ENCODE peak calls at places on chromosomes 6 and 20, in five cellular contexts. One of them, this sample, is unnamed.

GRCh38 chr20:5395932-5396727 is 79.4 kb upstream of the PROKR2 start:
- DNase-seq in astrocyte of the spinal cord: peak; percentile 3
- DNase-seq in HL-60: no peak
- DNase-seq in AG10803: no peak
- DNase-seq in mammary epithelial cell: no peak
- DNase-seq in this sample: peak; percentile 19

GRCh38 chr6:33081098-33081824 is 5.5 kb downstream of the HLA-DPB1 start:
- DNase-seq in astrocyte of the spinal cord: no peak
- DNase-seq in HL-60: no peak
- DNase-seq in AG10803: no peak
- DNase-seq in mammary epithelial cell: no peak
- DNase-seq in this sample: no peak

GRCh38 chr6:98657764-98658163 is 176.6 kb upstream of the POU3F2 start:
- DNase-seq in astrocyte of the spinal cord: peak; percentile 70
- DNase-seq in HL-60: peak; percentile 11
- DNase-seq in AG10803: peak; percentile 11
- DNase-seq in mammary epithelial cell: peak; percentile 32
- DNase-seq in this sample: peak; percentile 69

GRCh38 chr6:148888853-148889252 is 142.0 kb downstream of the UST start:
- DNase-seq in astrocyte of the spinal cord: peak; percentile 69
- DNase-seq in HL-60: no peak
- DNase-seq in AG10803: peak; percentile 49
- DNase-seq in mammary epithelial cell: no peak
- DNase-seq in this sample: peak; percentile 86

GRCh38 chr6:44650495-44650894 is 263.0 kb downstream of the CDC5L start:
- DNase-seq in astrocyte of the spinal cord: no peak
- DNase-seq in HL-60: peak; percentile 66
- DNase-seq in AG10803: no peak
- DNase-seq in mammary epithelial cell: no peak
- DNase-seq in this sample: no peak

GRCh38 chr6:133646021-133646682 is 242.8 kb upstream of the TCF21 start:
- DNase-seq in astrocyte of the spinal cord: peak; percentile 63
- DNase-seq in HL-60: no peak
- DNase-seq in AG10803: peak; percentile 95
- DNase-seq in mammary epithelial cell: peak; percentile 46
- DNase-seq in this sample: peak; percentile 49

GRCh38 chr6:136324981-136325380 is 35.3 kb upstream of the BCLAF1 start:
- DNase-seq in astrocyte of the spinal cord: no peak
- DNase-seq in HL-60: no peak
- DNase-seq in AG10803: no peak
- DNase-seq in mammary epithelial cell: no peak
- DNase-seq in this sample: no peak

GRCh38 chr20:36085686-36086267 is 68.8 kb upstream of the EPB41L1 start:
- DNase-seq in astrocyte of the spinal cord: peak; percentile 61
- DNase-seq in HL-60: no peak
- DNase-seq in AG10803: peak; percentile 53
- DNase-seq in mammary epithelial cell: peak; percentile 92
- DNase-seq in this sample: no peak

GRCh38 chr6:106163446-106163965 is 77.4 kb downstream of the PRDM1 start:
- DNase-seq in astrocyte of the spinal cord: peak; percentile 91
- DNase-seq in HL-60: peak; percentile 63
- DNase-seq in AG10803: peak; percentile 76
- DNase-seq in mammary epithelial cell: no peak
- DNase-seq in this sample: peak; percentile 50

GRCh38 chr6:137738197-137738596 is 128.9 kb upstream of the TNFAIP3 start:
- DNase-seq in astrocyte of the spinal cord: peak; percentile 92
- DNase-seq in HL-60: peak; percentile 8
- DNase-seq in AG10803: peak; percentile 56
- DNase-seq in mammary epithelial cell: peak; percentile 79
- DNase-seq in this sample: peak; percentile 53

GRCh38 chr20:25864326-25864970 is 167.8 kb upstream of the ZNF337 start:
- DNase-seq in astrocyte of the spinal cord: no peak
- DNase-seq in HL-60: no peak
- DNase-seq in AG10803: no peak
- DNase-seq in mammary epithelial cell: no peak
- DNase-seq in this sample: no peak

GRCh38 chr20:25865715-25866656 is 169.3 kb upstream of the ZNF337 start:
- DNase-seq in astrocyte of the spinal cord: peak; percentile 66
- DNase-seq in HL-60: peak; percentile 46
- DNase-seq in AG10803: peak; percentile 70
- DNase-seq in mammary epithelial cell: peak; percentile 65
- DNase-seq in this sample: peak; percentile 33

GRCh38 chr20:25860531-25861150 is 164.0 kb upstream of the ZNF337 start:
- DNase-seq in astrocyte of the spinal cord: no peak
- DNase-seq in HL-60: no peak
- DNase-seq in AG10803: no peak
- DNase-seq in mammary epithelial cell: no peak
- DNase-seq in this sample: no peak

GRCh38 chr20:25864986-25865714 is 168.5 kb upstream of the ZNF337 start:
- DNase-seq in astrocyte of the spinal cord: no peak
- DNase-seq in HL-60: no peak
- DNase-seq in AG10803: no peak
- DNase-seq in mammary epithelial cell: no peak
- DNase-seq in this sample: no peak

DNA sequence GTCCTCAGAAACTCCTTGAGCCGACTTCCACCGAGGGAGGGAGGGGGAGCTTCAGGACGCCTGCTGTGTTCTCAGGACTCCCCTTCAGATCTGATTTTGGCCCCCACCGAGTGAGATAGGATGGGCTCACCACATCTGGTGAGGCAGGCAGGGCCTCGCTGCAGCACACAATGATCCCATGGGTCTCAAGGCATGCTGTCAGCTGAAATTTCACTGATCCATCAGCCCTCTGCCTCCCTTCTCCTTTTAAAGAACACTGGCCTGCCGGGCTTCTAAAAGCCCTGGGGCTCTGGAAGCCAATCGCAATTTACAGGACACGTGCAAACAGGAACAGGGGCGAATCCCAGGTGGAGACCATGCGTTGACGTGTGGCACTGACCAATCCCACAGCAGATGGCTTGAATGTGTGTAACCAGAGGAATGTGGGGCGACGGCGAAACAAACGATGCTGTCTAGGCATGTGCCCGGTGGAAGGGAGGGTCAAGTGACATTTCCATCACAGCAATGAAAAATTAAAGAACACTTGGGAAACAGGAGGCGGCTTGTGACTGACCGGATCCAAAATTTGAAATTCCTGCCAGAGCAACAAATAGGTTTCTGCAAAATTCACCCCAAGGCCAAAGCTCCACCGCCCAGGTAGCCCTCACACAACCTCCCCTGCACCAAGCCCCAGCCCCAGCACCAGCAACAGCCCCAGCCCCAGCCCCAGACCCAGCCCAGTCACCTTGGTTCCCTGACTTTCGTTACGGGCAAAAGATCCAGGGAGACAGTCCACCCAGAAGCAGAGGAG is 167.1 kb upstream of the ZNF337 start:
- DNase-seq in astrocyte of the spinal cord: no peak
- DNase-seq in HL-60: no peak
- DNase-seq in AG10803: no peak
- DNase-seq in mammary epithelial cell: no peak
- DNase-seq in this sample: no peak
- TF ChIP-seq CTCF in astrocyte of the spinal cord: no peak
- TF ChIP-seq CTCF in HL-60: no peak
- TF ChIP-seq CTCF in AG10803: no peak
- TF ChIP-seq CTCF in mammary epithelial cell: no peak
- TF ChIP-seq CTCF in this sample: no peak

GRCh38 chr6:12289655-12290489 is at the start of gene EDN1:
- DNase-seq in astrocyte of the spinal cord: peak; percentile 87
- DNase-seq in HL-60: no peak
- DNase-seq in AG10803: peak; percentile 78
- DNase-seq in mammary epithelial cell: peak; percentile 84
- DNase-seq in this sample: peak; percentile 56

GRCh38 chr6:12291785-12292604 is 1.8 kb downstream of the EDN1 start:
- DNase-seq in astrocyte of the spinal cord: peak; percentile 47
- DNase-seq in HL-60: no peak
- DNase-seq in AG10803: peak; percentile 53
- DNase-seq in mammary epithelial cell: peak; percentile 44
- DNase-seq in this sample: no peak

GRCh38 chr6:12290490-12290820 is 294 bp downstream of the EDN1 start:
- DNase-seq in astrocyte of the spinal cord: no peak
- DNase-seq in HL-60: no peak
- DNase-seq in AG10803: no peak
- DNase-seq in mammary epithelial cell: no peak
- DNase-seq in this sample: no peak

GRCh38 chr6:12293234-12293930 is 3.2 kb downstream of the EDN1 start:
- DNase-seq in astrocyte of the spinal cord: no peak
- DNase-seq in HL-60: no peak
- DNase-seq in AG10803: peak; percentile 40
- DNase-seq in mammary epithelial cell: no peak
- DNase-seq in this sample: no peak

GRCh38 chr6:12291083-12291784 is 1.1 kb downstream of the EDN1 start:
- DNase-seq in astrocyte of the spinal cord: no peak
- DNase-seq in HL-60: no peak
- DNase-seq in AG10803: no peak
- DNase-seq in mammary epithelial cell: peak; percentile 50
- DNase-seq in this sample: no peak
- H3K4me3 ChIP-seq in astrocyte of the spinal cord: peak overlapping the region; percentile 58
- H3K4me3 ChIP-seq in HL-60: no peak overlapping the region
- H3K4me3 ChIP-seq in AG10803: peak overlapping the region; percentile 74
- H3K4me3 ChIP-seq in mammary epithelial cell: peak overlapping the region; percentile 60
- H3K4me3 ChIP-seq in this sample: peak overlapping the region; percentile 51

DNA sequence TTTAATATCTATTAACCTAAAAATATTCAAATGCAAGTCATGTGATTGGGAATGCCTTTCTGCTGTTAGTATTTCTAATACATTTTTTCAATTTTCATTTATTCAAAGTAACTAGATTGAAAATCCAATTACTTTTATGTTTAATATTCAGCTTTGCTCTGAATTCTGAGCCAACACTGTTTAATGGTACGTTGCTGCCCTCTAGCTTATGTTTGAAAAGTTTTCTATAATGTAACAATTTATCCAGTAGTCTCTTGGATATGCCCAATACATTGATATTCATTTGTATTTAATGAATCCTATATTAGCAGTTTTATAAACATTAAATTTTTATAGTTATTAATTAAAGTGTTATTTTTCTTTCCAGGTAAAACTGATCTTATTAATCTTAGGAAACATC is 47.4 kb downstream of the LGSN start:
- DNase-seq in astrocyte of the spinal cord: peak; percentile 5
- DNase-seq in HL-60: no peak
- DNase-seq in AG10803: peak; percentile 15
- DNase-seq in mammary epithelial cell: peak; percentile 6
- DNase-seq in this sample: peak; percentile 1
- TF ChIP-seq CTCF in astrocyte of the spinal cord: no peak
- TF ChIP-seq CTCF in HL-60: peak; percentile 2
- TF ChIP-seq CTCF in AG10803: peak; percentile 26
- TF ChIP-seq CTCF in mammary epithelial cell: peak; percentile 44
- TF ChIP-seq CTCF in this sample: no peak

GRCh38 chr20:49568491-49569151 is 684 bp upstream of the PTGIS start:
- DNase-seq in astrocyte of the spinal cord: no peak
- DNase-seq in HL-60: no peak
- DNase-seq in AG10803: no peak
- DNase-seq in mammary epithelial cell: no peak
- DNase-seq in this sample: no peak

GRCh38 chr20:49569403-49570115 is 1.6 kb upstream of the PTGIS start:
- DNase-seq in astrocyte of the spinal cord: no peak
- DNase-seq in HL-60: no peak
- DNase-seq in AG10803: no peak
- DNase-seq in mammary epithelial cell: no peak
- DNase-seq in this sample: no peak

GRCh38 chr20:49570161-49570827 is 2.4 kb upstream of the PTGIS start:
- DNase-seq in astrocyte of the spinal cord: no peak
- DNase-seq in HL-60: no peak
- DNase-seq in AG10803: no peak
- DNase-seq in mammary epithelial cell: no peak
- DNase-seq in this sample: no peak

GRCh38 chr20:49566401-49566800 is 1.5 kb downstream of the PTGIS start:
- DNase-seq in astrocyte of the spinal cord: no peak
- DNase-seq in HL-60: no peak
- DNase-seq in AG10803: no peak
- DNase-seq in mammary epithelial cell: no peak
- DNase-seq in this sample: no peak

DNA sequence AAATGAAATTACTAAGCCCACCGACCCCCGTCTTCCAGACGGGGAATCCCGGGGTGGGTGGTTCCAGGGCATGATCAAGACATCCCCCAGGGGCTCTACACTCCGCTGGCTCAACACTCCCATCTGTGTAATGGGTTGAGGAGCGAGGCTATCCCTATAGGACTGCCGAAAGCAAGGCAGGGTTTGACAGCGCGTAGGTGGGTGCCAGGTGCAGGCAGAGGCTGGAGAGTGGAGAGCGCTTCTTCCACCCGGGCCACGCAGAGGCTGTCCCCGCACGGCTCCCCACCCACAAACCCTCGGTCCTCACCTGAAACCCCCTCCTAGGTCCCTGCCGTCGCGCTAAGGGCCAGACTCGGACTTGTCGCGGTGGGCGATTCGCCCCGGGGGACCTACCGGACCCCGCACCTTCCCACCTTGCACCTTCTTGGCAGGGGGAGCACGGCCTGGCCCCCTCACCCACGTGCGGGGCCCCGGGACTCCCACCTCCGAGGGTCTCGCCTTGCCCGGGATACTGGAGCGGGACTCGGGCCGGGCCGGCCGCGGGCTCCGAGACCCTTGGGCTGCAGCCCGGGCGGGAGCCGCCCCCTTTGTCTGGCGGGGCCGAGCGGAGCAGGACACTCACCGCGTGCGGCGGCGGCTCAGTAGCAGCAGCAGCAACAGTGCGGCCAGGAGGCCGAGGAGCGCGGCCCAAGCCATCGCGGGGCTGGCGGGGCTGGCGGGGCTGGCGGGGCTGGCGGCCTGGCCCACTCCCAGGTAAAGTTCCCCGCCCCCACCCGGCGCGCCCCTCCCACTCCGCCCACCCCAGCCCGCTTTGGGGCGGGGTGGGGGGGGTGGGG is at the start of gene PTGIS:
- DNase-seq in astrocyte of the spinal cord: no peak
- DNase-seq in HL-60: no peak
- DNase-seq in AG10803: no peak
- DNase-seq in mammary epithelial cell: no peak
- DNase-seq in this sample: no peak
- H3K4me3 ChIP-seq in astrocyte of the spinal cord: peak within 1 kb of the TSS; percentile 56
- H3K4me3 ChIP-seq in HL-60: no peak within 1 kb of the TSS
- H3K4me3 ChIP-seq in AG10803: peak within 1 kb of the TSS; percentile 70
- H3K4me3 ChIP-seq in mammary epithelial cell: no peak within 1 kb of the TSS
- H3K4me3 ChIP-seq in this sample: peak within 1 kb of the TSS; percentile 63

GRCh38 chr20:43543138-43543537 is 15.7 kb upstream of the SGK2 start:
- DNase-seq in astrocyte of the spinal cord: no peak
- DNase-seq in HL-60: no peak
- DNase-seq in AG10803: no peak
- DNase-seq in mammary epithelial cell: peak; percentile 84
- DNase-seq in this sample: no peak

GRCh38 chr20:43542674-43543073 is 16.2 kb upstream of the SGK2 start:
- DNase-seq in astrocyte of the spinal cord: no peak
- DNase-seq in HL-60: no peak
- DNase-seq in AG10803: no peak
- DNase-seq in mammary epithelial cell: no peak
- DNase-seq in this sample: no peak

GRCh38 chr20:43544501-43544900 is 14.3 kb upstream of the SGK2 start:
- DNase-seq in astrocyte of the spinal cord: no peak
- DNase-seq in HL-60: no peak
- DNase-seq in AG10803: no peak
- DNase-seq in mammary epithelial cell: no peak
- DNase-seq in this sample: no peak

GRCh38 chr20:43548273-43548880 is 10.4 kb upstream of the SGK2 start:
- DNase-seq in astrocyte of the spinal cord: no peak
- DNase-seq in HL-60: no peak
- DNase-seq in AG10803: no peak
- DNase-seq in mammary epithelial cell: no peak
- DNase-seq in this sample: no peak

GRCh38 chr20:43545837-43546578 is 12.8 kb upstream of the SGK2 start:
- DNase-seq in astrocyte of the spinal cord: no peak
- DNase-seq in HL-60: no peak
- DNase-seq in AG10803: no peak
- DNase-seq in mammary epithelial cell: no peak
- DNase-seq in this sample: no peak
- TF ChIP-seq CTCF in astrocyte of the spinal cord: no peak
- TF ChIP-seq CTCF in HL-60: no peak
- TF ChIP-seq CTCF in AG10803: no peak
- TF ChIP-seq CTCF in mammary epithelial cell: no peak
- TF ChIP-seq CTCF in this sample: no peak